ENCODE peak calls at places on chromosomes 2 and 18, in six cellular contexts. One of them, this sample, is unnamed.

GRCh38 chr2:207258191-207258991 is 92.6 kb upstream of the KLF7 start:
- DNase-seq in HCT116: no peak
- DNase-seq in adipocyte: peak
- DNase-seq in DND-41: no peak
- DNase-seq in HepG2: no peak
- DNase-seq in H1: peak
- DNase-seq in this sample: peak

GRCh38 chr2:3264010-3264744 is 113.4 kb downstream of the EIPR1 start:
- DNase-seq in HCT116: no peak
- DNase-seq in adipocyte: no peak
- DNase-seq in DND-41: no peak
- DNase-seq in HepG2: no peak
- DNase-seq in H1: no peak
- DNase-seq in this sample: no peak

GRCh38 chr2:30717081-30717650 is 90.1 kb downstream of the CAPN13 start:
- DNase-seq in HCT116: no peak
- DNase-seq in adipocyte: no peak
- DNase-seq in DND-41: no peak
- DNase-seq in HepG2: no peak
- DNase-seq in H1: no peak
- DNase-seq in this sample: no peak

GRCh38 chr2:161613161-161613560 is 11.1 kb upstream of the SLC4A10 start:
- DNase-seq in HCT116: no peak
- DNase-seq in adipocyte: no peak
- DNase-seq in DND-41: no peak
- DNase-seq in HepG2: no peak
- DNase-seq in H1: no peak
- DNase-seq in this sample: no peak

GRCh38 chr2:75311993-75312392 is 112.7 kb upstream of the TACR1 start:
- DNase-seq in HCT116: peak
- DNase-seq in adipocyte: no peak
- DNase-seq in DND-41: peak
- DNase-seq in HepG2: peak
- DNase-seq in H1: no peak
- DNase-seq in this sample: no peak

GRCh38 chr2:175137793-175138192 is 30.2 kb downstream of the ATF2 start:
- DNase-seq in HCT116: no peak
- DNase-seq in adipocyte: no peak
- DNase-seq in DND-41: no peak
- DNase-seq in HepG2: no peak
- DNase-seq in H1: no peak
- DNase-seq in this sample: no peak

GRCh38 chr2:27078267-27079194 is at the start of gene EMILIN1:
- DNase-seq in HCT116: no peak
- DNase-seq in adipocyte: peak
- DNase-seq in DND-41: no peak
- DNase-seq in HepG2: no peak
- DNase-seq in H1: no peak
- DNase-seq in this sample: peak

GRCh38 chr2:12923907-12924610 is 207.3 kb downstream of the TRIB2 start:
- DNase-seq in HCT116: no peak
- DNase-seq in adipocyte: no peak
- DNase-seq in DND-41: no peak
- DNase-seq in HepG2: no peak
- DNase-seq in H1: no peak
- DNase-seq in this sample: no peak

GRCh38 chr2:120342451-120342850 is 3.5 kb upstream of the INHBB start:
- DNase-seq in HCT116: no peak
- DNase-seq in adipocyte: no peak
- DNase-seq in DND-41: no peak
- DNase-seq in HepG2: no peak
- DNase-seq in H1: no peak
- DNase-seq in this sample: no peak

GRCh38 chr2:198762456-198762855 is 695.3 kb downstream of the SATB2 start:
- DNase-seq in HCT116: no peak
- DNase-seq in adipocyte: peak
- DNase-seq in DND-41: no peak
- DNase-seq in HepG2: no peak
- DNase-seq in H1: no peak
- DNase-seq in this sample: no peak

GRCh38 chr18:27715751-27716150 is 461.2 kb downstream of the CDH2 start:
- DNase-seq in HCT116: no peak
- DNase-seq in adipocyte: no peak
- DNase-seq in DND-41: peak
- DNase-seq in HepG2: no peak
- DNase-seq in H1: no peak
- DNase-seq in this sample: no peak

GRCh38 chr2:73177645-73178255 is 24.6 kb upstream of the NOTO start:
- DNase-seq in HCT116: no peak
- DNase-seq in adipocyte: no peak
- DNase-seq in DND-41: no peak
- DNase-seq in HepG2: no peak
- DNase-seq in H1: no peak
- DNase-seq in this sample: no peak

GRCh38 chr2:47008381-47009280 is 93.0 kb upstream of the MCFD2 start:
- DNase-seq in HCT116: no peak
- DNase-seq in adipocyte: no peak
- DNase-seq in DND-41: no peak
- DNase-seq in HepG2: peak
- DNase-seq in H1: no peak
- DNase-seq in this sample: peak

GRCh38 chr2:72803151-72803550 is 22.7 kb downstream of the EXOC6B start:
- DNase-seq in HCT116: no peak
- DNase-seq in adipocyte: no peak
- DNase-seq in DND-41: no peak
- DNase-seq in HepG2: no peak
- DNase-seq in H1: no peak
- DNase-seq in this sample: no peak

GRCh38 chr2:146661494-146662096 is 1183.2 kb upstream of the ACVR2A start:
- DNase-seq in HCT116: peak
- DNase-seq in adipocyte: peak
- DNase-seq in DND-41: no peak
- DNase-seq in HepG2: peak
- DNase-seq in H1: no peak
- DNase-seq in this sample: no peak

GRCh38 chr2:112084689-112085381 is 29.8 kb downstream of the TMEM87B start:
- DNase-seq in HCT116: no peak
- DNase-seq in adipocyte: no peak
- DNase-seq in DND-41: no peak
- DNase-seq in HepG2: peak
- DNase-seq in H1: no peak
- DNase-seq in this sample: no peak

GRCh38 chr2:97936199-97936598 is 59.5 kb downstream of the TMEM131 start:
- DNase-seq in HCT116: peak
- DNase-seq in adipocyte: no peak
- DNase-seq in DND-41: no peak
- DNase-seq in HepG2: peak
- DNase-seq in H1: peak
- DNase-seq in this sample: no peak

GRCh38 chr18:24427484-24427883 is 1.0 kb downstream of the IMPACT start:
- DNase-seq in HCT116: no peak
- DNase-seq in adipocyte: peak
- DNase-seq in DND-41: no peak
- DNase-seq in HepG2: no peak
- DNase-seq in H1: no peak
- DNase-seq in this sample: no peak

GRCh38 chr18:28837100-28837499 is 660.2 kb upstream of the CDH2 start:
- DNase-seq in HCT116: no peak
- DNase-seq in adipocyte: no peak
- DNase-seq in DND-41: no peak
- DNase-seq in HepG2: no peak
- DNase-seq in H1: no peak
- DNase-seq in this sample: no peak

GRCh38 chr2:75614062-75614710 is 32.4 kb upstream of the MRPL19 start:
- DNase-seq in HCT116: no peak
- DNase-seq in adipocyte: peak
- DNase-seq in DND-41: no peak
- DNase-seq in HepG2: no peak
- DNase-seq in H1: no peak
- DNase-seq in this sample: no peak

GRCh38 chr2:171487803-171488259 is 34.4 kb upstream of the CYBRD1 start:
- DNase-seq in HCT116: no peak
- DNase-seq in adipocyte: no peak
- DNase-seq in DND-41: no peak
- DNase-seq in HepG2: no peak
- DNase-seq in H1: no peak
- DNase-seq in this sample: no peak

GRCh38 chr18:47409519-47409918 is 158.1 kb upstream of the SKOR2 start:
- DNase-seq in HCT116: no peak
- DNase-seq in adipocyte: no peak
- DNase-seq in DND-41: no peak
- DNase-seq in HepG2: no peak
- DNase-seq in H1: no peak
- DNase-seq in this sample: no peak

GRCh38 chr2:113273031-113273551 is 5.6 kb downstream of the PAX8 start:
- DNase-seq in HCT116: no peak
- DNase-seq in adipocyte: peak
- DNase-seq in DND-41: peak
- DNase-seq in HepG2: peak
- DNase-seq in H1: no peak
- DNase-seq in this sample: no peak

GRCh38 chr2:138787053-138787666 is 7.0 kb upstream of the NXPH2 start:
- DNase-seq in HCT116: peak
- DNase-seq in adipocyte: peak
- DNase-seq in DND-41: no peak
- DNase-seq in HepG2: peak
- DNase-seq in H1: no peak
- DNase-seq in this sample: no peak

GRCh38 chr2:201669865-201670264 is 26.6 kb upstream of the TMEM237 start:
- DNase-seq in HCT116: no peak
- DNase-seq in adipocyte: no peak
- DNase-seq in DND-41: no peak
- DNase-seq in HepG2: no peak
- DNase-seq in H1: no peak
- DNase-seq in this sample: no peak
- H3K9ac ChIP-seq in HCT116: no peak
- H3K9ac ChIP-seq in adipocyte: no peak
- H3K9ac ChIP-seq in DND-41: no peak
- H3K9ac ChIP-seq in HepG2: no peak
- H3K9ac ChIP-seq in H1: no peak
- H3K9ac ChIP-seq in this sample: no peak

GRCh38 chr2:127101048-127101611 is 5.8 kb downstream of the BIN1 start:
- DNase-seq in HCT116: no peak
- DNase-seq in adipocyte: no peak
- DNase-seq in DND-41: no peak
- DNase-seq in HepG2: no peak
- DNase-seq in H1: no peak
- DNase-seq in this sample: no peak
- H3K4me3 ChIP-seq in HCT116: no peak
- H3K4me3 ChIP-seq in adipocyte: no peak
- H3K4me3 ChIP-seq in DND-41: no peak
- H3K4me3 ChIP-seq in HepG2: no peak
- H3K4me3 ChIP-seq in H1: no peak
- H3K4me3 ChIP-seq in this sample: no peak

GRCh38 chr2:159187095-159187494 is 99.4 kb downstream of the WDSUB1 start:
- DNase-seq in HCT116: no peak
- DNase-seq in adipocyte: no peak
- DNase-seq in DND-41: no peak
- DNase-seq in HepG2: no peak
- DNase-seq in H1: no peak
- DNase-seq in this sample: no peak
- H3K9ac ChIP-seq in HCT116: no peak
- H3K9ac ChIP-seq in adipocyte: no peak
- H3K9ac ChIP-seq in DND-41: no peak
- H3K9ac ChIP-seq in HepG2: no peak
- H3K9ac ChIP-seq in H1: no peak
- H3K9ac ChIP-seq in this sample: no peak

DNA sequence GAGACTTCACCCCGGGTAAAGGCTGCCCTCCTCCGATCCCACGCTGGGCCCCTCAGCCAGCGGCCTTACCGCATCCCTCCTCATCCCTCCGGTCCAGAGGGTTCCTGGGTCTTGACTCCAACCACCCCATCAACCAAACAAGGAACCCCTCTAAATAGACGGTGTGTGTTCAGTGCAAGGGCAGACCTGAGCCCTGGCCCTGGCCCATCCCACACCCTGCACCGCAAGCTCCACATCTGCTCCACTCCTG is 1.8 kb downstream of the KIF1A start:
- DNase-seq in HCT116: no peak
- DNase-seq in adipocyte: no peak
- DNase-seq in DND-41: no peak
- DNase-seq in HepG2: no peak
- DNase-seq in H1: no peak
- DNase-seq in this sample: no peak
- H3K4me3 ChIP-seq in HCT116: no peak
- H3K4me3 ChIP-seq in adipocyte: no peak
- H3K4me3 ChIP-seq in DND-41: no peak
- H3K4me3 ChIP-seq in HepG2: no peak
- H3K4me3 ChIP-seq in H1: peak
- H3K4me3 ChIP-seq in this sample: no peak

GRCh38 chr18:79339094-79339908 is 56.4 kb upstream of the NFATC1 start:
- DNase-seq in HCT116: no peak
- DNase-seq in adipocyte: no peak
- DNase-seq in DND-41: no peak
- DNase-seq in HepG2: no peak
- DNase-seq in H1: no peak
- DNase-seq in this sample: no peak
- H3K9ac ChIP-seq in HCT116: no peak
- H3K9ac ChIP-seq in adipocyte: no peak
- H3K9ac ChIP-seq in DND-41: no peak
- H3K9ac ChIP-seq in HepG2: no peak
- H3K9ac ChIP-seq in H1: no peak
- H3K9ac ChIP-seq in this sample: no peak

GRCh38 chr2:96205888-96206287 is 2.7 kb downstream of the STARD7 start:
- DNase-seq in HCT116: no peak
- DNase-seq in adipocyte: peak
- DNase-seq in DND-41: no peak
- DNase-seq in HepG2: no peak
- DNase-seq in H1: no peak
- DNase-seq in this sample: no peak
- H3K4me3 ChIP-seq in HCT116: no peak
- H3K4me3 ChIP-seq in adipocyte: peak
- H3K4me3 ChIP-seq in DND-41: no peak
- H3K4me3 ChIP-seq in HepG2: peak
- H3K4me3 ChIP-seq in H1: peak
- H3K4me3 ChIP-seq in this sample: peak

This sample was measured in kidney.